ENCODE peak calls at places on chromosomes 12 and 14, in four cellular contexts. O is stimulated activated CD8-positive, alpha-beta memory T cell treated with anti-CD3 and anti-CD28 coated beads, Interleukin-7, amount 100 ng/mL, for 1 hour; W is NCI-H510A treated with DMSO at 0.1 percent for 48 hours; Q is cardiac fibroblast. F is an unnamed sample.

GRCh38 chr14:100761481-100761880 is 34.8 kb downstream of the DLK1 start:
- DNase-seq in W (no peak), O (no peak), Q (peak; percentile 51), F (no peak)

GRCh38 chr12:52075409-52075724 is 4.1 kb upstream of the SMIM41 start:
- DNase-seq in W (no peak), Q (no peak), O (no peak), F (no peak)

GRCh38 chr14:105739331-105740102 is 213.1 kb downstream of the TMEM121 start:
- DNase-seq in W (no peak), Q (no peak), O (no peak), F (no peak)

GRCh38 chr14:64692189-64692588 is 12.0 kb upstream of the PLEKHG3 start:
- DNase-seq in Q (no peak), O (no peak), W (no peak), F (no peak)

GRCh38 chr12:52605542-52605941 is 4.3 kb upstream of the KRT72 start:
- DNase-seq in Q (no peak), W (no peak), O (no peak), F (no peak)

GRCh38 chr14:99812096-99812750 is 19.0 kb downstream of the EML1 start:
- DNase-seq in W (no peak), O (no peak), Q (no peak), F (no peak)

GRCh38 chr12:95218852-95219171 is 1.2 kb downstream of the VEZT start:
- DNase-seq in Q (no peak), W (peak; percentile 72), O (no peak), F (no peak)

GRCh38 chr12:102957339-102958050 is at the start of gene ASCL1:
- DNase-seq in O (no peak), Q (peak; percentile 27), W (peak; percentile 97), F (no peak)

GRCh38 chr12:131775904-131776889 is 52.0 kb upstream of the MMP17 start:
- DNase-seq in W (no peak), O (no peak), Q (no peak), F (no peak)

GRCh38 chr14:80956922-80957321 is 1.5 kb downstream of the TSHR start:
- DNase-seq in Q (no peak), O (no peak), W (no peak), F (no peak)

GRCh38 chr14:52044791-52045522 is 23.9 kb downstream of the NID2 start:
- DNase-seq in W (no peak), O (no peak), Q (peak; percentile 88), F (no peak)

GRCh38 chr12:5797661-5798060 is 147.4 kb downstream of the ANO2 start:
- DNase-seq in W (no peak), O (no peak), Q (no peak), F (no peak)

GRCh38 chr14:32324601-32325000 is 4.5 kb upstream of the AKAP6 start:
- DNase-seq in W (no peak), Q (no peak), O (no peak), F (no peak)

GRCh38 chr12:58882796-58883195 is 37.5 kb downstream of the LRIG3 start:
- DNase-seq in O (no peak), Q (no peak), W (no peak), F (no peak)

GRCh38 chr12:109475121-109475520 is 2.0 kb downstream of the KCTD10 start:
- DNase-seq in O (no peak), W (no peak), Q (no peak), F (no peak)

GRCh38 chr12:94186461-94187237 is 38.3 kb downstream of the PLXNC1 start:
- DNase-seq in Q (peak; percentile 63), O (no peak), W (no peak), F (no peak)

GRCh38 chr12:89947437-89948265 is 239.0 kb upstream of the ATP2B1 start:
- DNase-seq in W (no peak), O (no peak), Q (peak; percentile 90), F (peak; percentile 16)

GRCh38 chr12:25001311-25001710 is 52.4 kb upstream of the BCAT1 start:
- DNase-seq in O (no peak), W (no peak), Q (no peak), F (no peak)

GRCh38 chr12:6336859-6337744 is 4.8 kb downstream of the TNFRSF1A start:
- DNase-seq in W (no peak), Q (peak; percentile 15), O (no peak), F (no peak)

GRCh38 chr12:23222801-23223200 is 597.8 kb downstream of the ETNK1 start:
- DNase-seq in W (no peak), O (no peak), Q (no peak), F (no peak)

GRCh38 chr14:45135181-45135580 is 549 bp upstream of the FANCM start:
- DNase-seq in Q (peak; percentile 55), O (no peak), W (peak; percentile 62), F (no peak)

GRCh38 chr14:77241955-77242354 is 29.1 kb downstream of the NGB start:
- DNase-seq in O (no peak), W (no peak), Q (no peak), F (no peak)

GRCh38 chr12:570237-570925 is 92.9 kb downstream of the NINJ2 start:
- DNase-seq in Q (peak; percentile 88), W (no peak), O (no peak), F (peak; percentile 95)

GRCh38 chr14:73472182-73473114 is 14.1 kb upstream of the NUMB start:
- DNase-seq in Q (peak; percentile 87), W (peak; percentile 61), O (no peak), F (peak; percentile 64)

GRCh38 chr12:53798575-53798974 is 46.8 kb upstream of the CISTR start:
- DNase-seq in W (no peak), O (no peak), Q (peak; percentile 18), F (no peak)

GRCh38 chr14:93303659-93304058 is 29.2 kb downstream of the BTBD7 start:
- DNase-seq in Q (peak; percentile 54), W (no peak), O (no peak), F (no peak)

GRCh38 chr14:59314019-59314608 is 125.6 kb downstream of the DAAM1 start:
- DNase-seq in O (no peak), Q (no peak), W (no peak), F (no peak)

GRCh38 chr12:89698607-89699006 is 10.0 kb downstream of the ATP2B1 start:
- DNase-seq in W (no peak), O (no peak), Q (no peak), F (no peak)

GRCh38 chr14:51535443-51536044 is 116.2 kb upstream of the FRMD6 start:
- DNase-seq in O (no peak), Q (no peak), W (no peak), F (no peak)

GRCh38 chr14:104870368-104871144 is 5.5 kb downstream of the CEP170B start:
- DNase-seq in Q (no peak), W (no peak), O (peak; percentile 23), F (no peak)

GRCh38 chr14:76656592-76656991 is 104.7 kb upstream of the VASH1 start:
- DNase-seq in W (no peak), Q (no peak), O (no peak), F (no peak)

GRCh38 chr12:52992699-52993557 is 13.3 kb upstream of the EIF4B start:
- DNase-seq in W (no peak), O (no peak), Q (peak; percentile 49), F (peak; percentile 74)

GRCh38 chr12:40405419-40405818 is 180.6 kb downstream of the LRRK2 start:
- DNase-seq in W (no peak), Q (no peak), O (no peak), F (no peak)

GRCh38 chr14:73736842-73737241 is 22.7 kb upstream of the PNMA1 start:
- DNase-seq in Q (no peak), W (no peak), O (no peak), F (no peak)

GRCh38 chr14:38129705-38130104 is 78.0 kb upstream of the SSTR1 start:
- DNase-seq in W (no peak), Q (no peak), O (no peak), F (no peak)

GRCh38 chr12:110107369-110108281 is 16.5 kb upstream of the IFT81 start:
- DNase-seq in O (no peak), W (no peak), Q (peak; percentile 93), F (peak; percentile 53)

GRCh38 chr14:105844810-105845724 is 318.7 kb downstream of the TMEM121 start:
- DNase-seq in Q (no peak), W (no peak), O (no peak), F (no peak)

GRCh38 chr14:102516531-102517411 is 7.2 kb upstream of the ANKRD9 start:
- DNase-seq in W (peak; percentile 20), O (peak; percentile 50), Q (no peak), F (peak; percentile 72)